ENCODE peak calls at places on chromosomes 16 and 17, in four cellular contexts. V is endothelial cell, M is suprapubic skin, T is thoracic aorta. W is an unnamed sample.

GRCh38 chr17:79843917-79844815 is 4.9 kb upstream of the CBX4 start:
- DNase-seq in V (peak; percentile 65), M (no peak), T (no peak), W (no peak)

GRCh38 chr17:1150863-1151685 is 28.7 kb downstream of the ABR start:
- DNase-seq in V (peak; percentile 25), M (no peak), T (no peak), W (no peak)

GRCh38 chr16:77899416-77899815 is 111.1 kb downstream of the VAT1L start:
- DNase-seq in V (no peak), M (no peak), T (no peak), W (no peak)

GRCh38 chr16:84569382-84569987 is 48.4 kb downstream of the COTL1 start:
- DNase-seq in V (no peak), M (no peak), T (no peak), W (no peak)

GRCh38 chr16:22193134-22193411 is 13.0 kb upstream of the EEF2K start:
- DNase-seq in V (no peak), M (no peak), T (no peak), W (no peak)

GRCh38 chr16:87051526-87052320 is 265.5 kb downstream of the C16orf95 start:
- DNase-seq in V (no peak), M (no peak), T (no peak), W (no peak)

GRCh38 chr16:3642397-3643094 is 11.9 kb upstream of the DNASE1 start:
- DNase-seq in V (no peak), M (peak; percentile 72), T (no peak), W (no peak)

GRCh38 chr16:87965973-87966667 is 14.9 kb downstream of the BANP start:
- DNase-seq in V (no peak), M (no peak), T (no peak), W (no peak)

GRCh38 chr16:58464916-58465731 is 34.8 kb upstream of the NDRG4 start:
- DNase-seq in V (peak; percentile 46), M (no peak), T (no peak), W (no peak)
- TF ChIP-seq CTCF in V (no peak), M (no peak), T (no peak), W (no peak)

GRCh38 chr16:67872631-67873434 is at the start of gene EDC4:
- DNase-seq in V (peak; percentile 68), M (peak; percentile 94), T (peak; percentile 68), W (peak; percentile 61)
- TF ChIP-seq CTCF in V (no peak), M (no peak), T (no peak), W (no peak)

GRCh38 chr17:4156750-4157381 is 13.9 kb downstream of the CYB5D2 start:
- DNase-seq in V (peak; percentile 20), M (no peak), T (no peak), W (no peak)
- TF ChIP-seq CTCF in V (no peak), M (no peak), T (no peak), W (no peak)

DNA sequence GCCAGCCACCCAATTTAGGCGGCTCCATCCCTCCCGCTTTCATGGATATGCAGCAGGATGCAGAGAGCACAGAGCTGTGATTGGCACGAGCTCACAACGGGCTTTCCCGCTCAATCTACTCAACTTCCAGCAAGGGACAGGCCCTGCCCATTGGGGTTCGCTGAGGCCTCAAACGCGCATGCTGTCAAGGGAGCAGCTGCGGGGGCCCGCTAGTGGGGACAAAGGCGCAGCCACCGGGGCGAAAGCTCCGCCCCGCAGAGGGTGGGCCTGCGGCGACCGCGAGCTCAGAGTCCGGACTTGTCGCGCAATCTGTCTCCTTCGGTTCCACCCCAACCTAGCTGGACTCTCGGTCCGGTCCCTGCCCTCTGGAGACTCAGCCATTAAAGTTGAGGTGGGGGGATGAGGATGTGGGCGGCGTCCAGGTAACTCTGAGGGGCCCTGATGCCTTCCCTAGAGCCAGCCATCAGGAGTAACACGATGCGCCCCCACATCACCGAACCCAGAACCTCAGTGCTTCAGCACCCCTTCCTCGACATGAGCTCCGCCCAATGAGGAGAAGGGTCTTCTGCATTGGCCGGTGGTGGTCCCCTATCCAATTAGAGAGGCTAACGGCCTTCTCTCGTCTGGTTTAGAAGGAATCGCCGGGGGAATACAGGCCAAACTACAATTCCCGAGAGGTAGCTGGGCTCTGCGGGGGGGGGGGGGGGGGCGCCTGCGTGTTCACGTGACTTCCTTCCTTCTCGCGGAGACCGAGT is 489 bp upstream of the NFATC3 start:
- DNase-seq in V (peak; percentile 77), M (peak; percentile 94), T (peak; percentile 77), W (peak; percentile 58)
- TF ChIP-seq CTCF in V (no peak), M (no peak), T (no peak), W (no peak)

GRCh38 chr16:72471317-72471716 is 299.4 kb upstream of the PMFBP1 start:
- DNase-seq in V (no peak), M (no peak), T (no peak), W (no peak)

GRCh38 chr16:72470541-72470940 is 298.6 kb upstream of the PMFBP1 start:
- DNase-seq in V (no peak), M (no peak), T (no peak), W (no peak)

GRCh38 chr16:72467157-72467759 is 295.3 kb upstream of the PMFBP1 start:
- DNase-seq in V (peak; percentile 10), M (no peak), T (no peak), W (no peak)

GRCh38 chr16:72468582-72468981 is 296.6 kb upstream of the PMFBP1 start:
- DNase-seq in V (no peak), M (no peak), T (no peak), W (no peak)

DNA sequence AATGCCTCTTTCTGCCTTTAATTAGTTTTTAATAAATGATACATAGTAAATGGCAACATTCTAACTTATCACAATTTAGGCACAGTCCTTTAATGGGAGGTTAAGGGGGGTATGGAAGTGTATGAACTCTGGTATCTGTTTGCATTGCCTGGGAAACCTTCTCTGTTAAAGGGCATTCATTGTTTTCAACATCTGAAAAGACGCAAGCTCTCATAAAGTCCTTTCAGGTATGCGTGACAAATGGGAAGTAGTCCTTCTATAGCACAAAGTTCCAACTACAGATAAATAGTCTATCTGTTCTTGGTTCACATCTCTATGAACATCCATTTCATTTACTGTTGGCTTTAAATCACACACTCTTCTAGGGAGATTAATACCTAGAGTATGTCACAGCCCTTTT is 298.0 kb upstream of the PMFBP1 start:
- DNase-seq in V (no peak), M (no peak), T (no peak), W (no peak)
- TF ChIP-seq CTCF in V (no peak), M (no peak), T (no peak), W (no peak)

GRCh38 chr17:29627951-29628350 is 5.2 kb upstream of the CORO6 start:
- DNase-seq in V (no peak), M (no peak), T (no peak), W (no peak)

GRCh38 chr17:29622337-29623282 is at the start of gene CORO6:
- DNase-seq in V (peak; percentile 75), M (no peak), T (no peak), W (no peak)

GRCh38 chr17:29623283-29623647 is 553 bp upstream of the CORO6 start:
- DNase-seq in V (no peak), M (no peak), T (no peak), W (no peak)

GRCh38 chr17:29624586-29624985 is 1.9 kb upstream of the CORO6 start:
- DNase-seq in V (no peak), M (no peak), T (no peak), W (no peak)

GRCh38 chr17:29625037-29625750 is 2.5 kb upstream of the CORO6 start:
- DNase-seq in V (no peak), M (no peak), T (no peak), W (no peak)
- TF ChIP-seq CTCF in V (no peak), M (no peak), T (no peak), W (no peak)

W was measured in omental fat pad.